ENCODE peak calls at places on chromosomes 12 and 14, in six cellular contexts. B, L, E, D, C and Z are unnamed samples.

GRCh38 chr14:36915089-36915488 is 253.4 kb downstream of the PAX9 start:
- DNase-seq in B (no peak), L (no peak), E (no peak), D (no peak), C (no peak), Z (no peak)

GRCh38 chr12:20883288-20883687 is 72.8 kb downstream of the SLCO1B3 start:
- DNase-seq in B (no peak), L (no peak), E (peak; percentile 10), D (no peak), C (no peak), Z (no peak)

GRCh38 chr14:84208451-84208850 is 1321.5 kb upstream of the FLRT2 start:
- DNase-seq in B (no peak), L (no peak), E (no peak), D (no peak), C (no peak), Z (no peak)

GRCh38 chr14:104288272-104288671 is 149.9 kb downstream of the KIF26A start:
- DNase-seq in B (peak; percentile 10), L (no peak), E (no peak), D (no peak), C (no peak), Z (no peak)

GRCh38 chr12:132222096-132222807 is 78.0 kb downstream of the NOC4L start:
- DNase-seq in B (no peak), L (peak; percentile 4), E (no peak), D (peak; percentile 60), C (peak; percentile 94), Z (peak; percentile 95)

GRCh38 chr14:22332671-22333407 is 256.2 kb downstream of the DAD1 start:
- DNase-seq in B (no peak), L (no peak), E (no peak), D (no peak), C (no peak), Z (no peak)

GRCh38 chr12:388547-389137 is 478 bp downstream of the KDM5A start:
- DNase-seq in B (no peak), L (peak; percentile 21), E (no peak), D (no peak), C (peak; percentile 50), Z (peak; percentile 30)

GRCh38 chr14:99395904-99396530 is 84.6 kb downstream of the SETD3 start:
- DNase-seq in B (no peak), L (peak; percentile 22), E (no peak), D (no peak), C (peak; percentile 76), Z (no peak)

GRCh38 chr12:102347761-102348160 is 132.6 kb downstream of the IGF1 start:
- DNase-seq in B (no peak), L (no peak), E (no peak), D (no peak), C (no peak), Z (no peak)

GRCh38 chr12:39199371-39199770 is 243.5 kb downstream of the KIF21A start:
- DNase-seq in B (no peak), L (no peak), E (no peak), D (no peak), C (no peak), Z (peak; percentile 94)

GRCh38 chr14:22554706-22555572 is 34.1 kb downstream of the DAD1 start:
- DNase-seq in B (no peak), L (no peak), E (no peak), D (no peak), C (no peak), Z (no peak)

GRCh38 chr12:93741741-93742085 is 64.5 kb downstream of the CRADD start:
- DNase-seq in B (peak; percentile 22), L (no peak), E (no peak), D (no peak), C (peak; percentile 72), Z (no peak)